ENCODE peak calls at places on chromosome 13, in six cellular contexts. W, U, R, M, Y and B are unnamed samples.

GRCh38 chr13:94329277-94329676 is 150.2 kb downstream of the DCT start:
- DNase-seq in W (peak), U (no peak), R (no peak), M (no peak), Y (peak), B (peak)

GRCh38 chr13:48655291-48655690 is 1.6 kb downstream of the CYSLTR2 start:
- DNase-seq in W (no peak), U (no peak), R (no peak), M (no peak), Y (no peak), B (no peak)

GRCh38 chr13:86052141-86052540 is 252.9 kb upstream of the SLITRK6 start:
- DNase-seq in W (no peak), U (no peak), R (no peak), M (no peak), Y (no peak), B (no peak)

GRCh38 chr13:74203576-74203975 is 69.4 kb upstream of the KLF12 start:
- DNase-seq in W (peak), U (no peak), R (no peak), M (no peak), Y (peak), B (peak)

GRCh38 chr13:62747152-62747551 is 1331.5 kb upstream of the PCDH20 start:
- DNase-seq in W (no peak), U (no peak), R (no peak), M (no peak), Y (peak), B (no peak)

GRCh38 chr13:92829930-92830329 is 396.7 kb upstream of the GPC6 start:
- DNase-seq in W (no peak), U (no peak), R (no peak), M (no peak), Y (no peak), B (peak)

GRCh38 chr13:110689711-110690110 is 16.2 kb downstream of the CARS2 start:
- DNase-seq in W (no peak), U (no peak), R (no peak), M (no peak), Y (no peak), B (no peak)

GRCh38 chr13:31282741-31283455 is 83.1 kb downstream of the B3GLCT start:
- DNase-seq in W (no peak), U (no peak), R (peak), M (no peak), Y (no peak), B (no peak)

GRCh38 chr13:67466569-67466968 is 236.4 kb upstream of the PCDH9 start:
- DNase-seq in W (no peak), U (no peak), R (no peak), M (no peak), Y (no peak), B (no peak)

GRCh38 chr13:73809561-73809960 is 324.6 kb downstream of the KLF12 start:
- DNase-seq in W (peak), U (no peak), R (peak), M (no peak), Y (peak), B (peak)

GRCh38 chr13:51923983-51924539 is 62.3 kb downstream of the CCDC70 start:
- DNase-seq in W (peak), U (no peak), R (peak), M (no peak), Y (no peak), B (no peak)

GRCh38 chr13:49219647-49220034 is 497 bp upstream of the MLNR start:
- DNase-seq in W (no peak), U (no peak), R (no peak), M (no peak), Y (no peak), B (no peak)

GRCh38 chr13:45615501-45616101 is at the start of gene ERICH6B:
- DNase-seq in W (no peak), U (no peak), R (no peak), M (peak), Y (peak), B (peak)

GRCh38 chr13:75217949-75218348 is 264.0 kb downstream of the TBC1D4 start:
- DNase-seq in W (peak), U (peak), R (peak), M (no peak), Y (peak), B (peak)

GRCh38 chr13:47680752-47681151 is 320.3 kb downstream of the SUCLA2 start:
- DNase-seq in W (peak), U (no peak), R (peak), M (no peak), Y (peak), B (peak)

GRCh38 chr13:101576452-101576851 is 124.0 kb downstream of the ITGBL1 start:
- DNase-seq in W (no peak), U (no peak), R (peak), M (no peak), Y (peak), B (peak)

GRCh38 chr13:47188802-47189201 is 291.9 kb upstream of the HTR2A start:
- DNase-seq in W (peak), U (no peak), R (peak), M (no peak), Y (peak), B (peak)

GRCh38 chr13:103349664-103350063 is 283.4 kb upstream of the SLC10A2 start:
- DNase-seq in W (no peak), U (no peak), R (no peak), M (no peak), Y (no peak), B (no peak)

GRCh38 chr13:100707818-100708740 is 33.5 kb upstream of the TMTC4 start:
- DNase-seq in W (no peak), U (no peak), R (peak), M (no peak), Y (no peak), B (no peak)

GRCh38 chr13:52356327-52356726 is 49.6 kb downstream of the THSD1 start:
- DNase-seq in W (peak), U (no peak), R (peak), M (no peak), Y (peak), B (peak)

GRCh38 chr13:97344250-97345175 is 89.5 kb upstream of the RAP2A start:
- DNase-seq in W (peak), U (peak), R (peak), M (no peak), Y (peak), B (peak)

GRCh38 chr13:54637377-54637776 is 1608.8 kb downstream of the OLFM4 start:
- DNase-seq in W (no peak), U (no peak), R (peak), M (no peak), Y (no peak), B (peak)

GRCh38 chr13:40158218-40158617 is 502.8 kb downstream of the COG6 start:
- DNase-seq in W (peak), U (no peak), R (peak), M (no peak), Y (no peak), B (no peak)

GRCh38 chr13:26095338-26095737 is 43.5 kb upstream of the SHISA2 start:
- DNase-seq in W (no peak), U (no peak), R (no peak), M (no peak), Y (no peak), B (no peak)

GRCh38 chr13:99973786-99974185 is 2.2 kb upstream of the ZIC5 start:
- DNase-seq in W (no peak), U (no peak), R (no peak), M (peak), Y (no peak), B (no peak)

GRCh38 chr13:91647361-91647970 is 249.0 kb downstream of the GPC5 start:
- DNase-seq in W (peak), U (no peak), R (peak), M (peak), Y (peak), B (peak)

GRCh38 chr13:19573072-19573716 is 11.9 kb upstream of the TPTE2 start:
- DNase-seq in W (no peak), U (no peak), R (no peak), M (no peak), Y (no peak), B (no peak)

GRCh38 chr13:99258946-99259345 is 767 bp upstream of the GPR18 start:
- DNase-seq in W (no peak), U (peak), R (no peak), M (no peak), Y (no peak), B (no peak)

DNA sequence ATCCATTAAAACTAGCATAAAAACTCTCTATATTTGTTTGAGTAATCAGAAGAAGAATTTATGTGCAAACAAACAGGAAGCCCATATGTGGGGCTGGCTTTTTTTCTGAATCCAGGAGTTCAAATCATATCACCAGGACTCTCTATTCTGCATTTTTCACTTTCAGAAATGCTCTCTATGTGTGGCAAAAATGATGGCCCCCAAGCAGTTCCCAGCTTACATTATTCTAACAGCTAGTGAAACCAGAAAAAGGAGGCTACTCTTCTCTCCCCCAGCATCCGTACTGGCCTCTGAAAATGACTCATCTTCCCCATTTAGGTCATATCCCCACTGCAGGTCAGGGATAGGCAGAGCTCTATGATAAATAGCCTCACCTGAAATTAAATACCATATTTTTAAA is 20.4 kb downstream of the RBM26 start:
- DNase-seq in W (peak), U (peak), R (peak), M (no peak), Y (no peak), B (peak)
- H3K4me2 ChIP-seq in W (no peak), U (peak), R (no peak), M (no peak), Y (no peak), B (no peak)

GRCh38 chr13:109383683-109384082 is 402.7 kb downstream of the IRS2 start:
- DNase-seq in W (peak), U (no peak), R (peak), M (no peak), Y (peak), B (peak)

GRCh38 chr13:109380457-109380856 is 405.9 kb downstream of the IRS2 start:
- DNase-seq in W (no peak), U (no peak), R (no peak), M (no peak), Y (no peak), B (no peak)

GRCh38 chr13:109376936-109377335 is 409.4 kb downstream of the IRS2 start:
- DNase-seq in W (no peak), U (no peak), R (no peak), M (no peak), Y (no peak), B (no peak)

GRCh38 chr13:109385161-109385560 is 401.2 kb downstream of the IRS2 start:
- DNase-seq in W (peak), U (no peak), R (no peak), M (no peak), Y (peak), B (peak)

GRCh38 chr13:109381546-109382180 is 404.7 kb downstream of the IRS2 start:
- DNase-seq in W (peak), U (no peak), R (no peak), M (no peak), Y (peak), B (peak)
- H3K9ac ChIP-seq in W (peak), U (no peak), R (no peak), M (no peak), Y (no peak), B (no peak)

GRCh38 chr13:106919638-106920037 is 351.7 kb upstream of the ARGLU1 start:
- DNase-seq in W (no peak), U (no peak), R (no peak), M (no peak), Y (no peak), B (peak)
- H3K4me2 ChIP-seq in W (no peak), U (no peak), R (no peak), M (no peak), Y (no peak), B (no peak)

GRCh38 chr13:36789061-36789460 is 30.0 kb upstream of the RFXAP start:
- DNase-seq in W (peak), U (no peak), R (peak), M (no peak), Y (peak), B (peak)

GRCh38 chr13:36789730-36790129 is 29.3 kb upstream of the RFXAP start:
- DNase-seq in W (no peak), U (no peak), R (no peak), M (no peak), Y (no peak), B (no peak)

GRCh38 chr13:36788276-36788675 is 30.7 kb upstream of the RFXAP start:
- DNase-seq in W (peak), U (no peak), R (peak), M (no peak), Y (peak), B (peak)

GRCh38 chr13:36783883-36784282 is 35.1 kb upstream of the RFXAP start:
- DNase-seq in W (no peak), U (no peak), R (no peak), M (no peak), Y (no peak), B (no peak)

GRCh38 chr13:36787181-36787580 is 31.8 kb upstream of the RFXAP start:
- DNase-seq in W (no peak), U (no peak), R (no peak), M (no peak), Y (no peak), B (no peak)
- H3K9ac ChIP-seq in W (no peak), U (no peak), R (no peak), M (no peak), Y (no peak), B (no peak)

GRCh38 chr13:32940601-32941000 is 75.6 kb upstream of the KL start:
- DNase-seq in W (peak), U (no peak), R (no peak), M (no peak), Y (peak), B (peak)
- H3K4me2 ChIP-seq in W (no peak), U (no peak), R (no peak), M (no peak), Y (no peak), B (no peak)